ENCODE peak calls at places on chromosomes 6 and 20, in six cellular contexts. One of them, this sample, is unnamed.

GRCh38 chr6:17318435-17319165 is 37.4 kb downstream of the RBM24 start:
- DNase-seq in Caco-2: no peak
- DNase-seq in mammary epithelial cell: no peak
- DNase-seq in skeletal muscle cell: no peak
- DNase-seq in cardiac fibroblast: no peak
- DNase-seq in uterus: no peak
- DNase-seq in this sample: no peak

GRCh38 chr6:157813757-157814455 is 9.1 kb upstream of the SNX9 start:
- DNase-seq in Caco-2: no peak
- DNase-seq in uterus: peak
- DNase-seq in mammary epithelial cell: peak
- DNase-seq in cardiac fibroblast: peak
- DNase-seq in skeletal muscle cell: peak
- DNase-seq in this sample: peak

GRCh38 chr6:33344771-33345697 is 27.5 kb upstream of the ZBTB22 start:
- DNase-seq in uterus: peak
- DNase-seq in cardiac fibroblast: peak
- DNase-seq in skeletal muscle cell: peak
- DNase-seq in mammary epithelial cell: peak
- DNase-seq in Caco-2: peak
- DNase-seq in this sample: peak

GRCh38 chr20:43863821-43864544 is 50.7 kb upstream of the TOX2 start:
- DNase-seq in cardiac fibroblast: no peak
- DNase-seq in Caco-2: no peak
- DNase-seq in skeletal muscle cell: no peak
- DNase-seq in uterus: no peak
- DNase-seq in mammary epithelial cell: no peak
- DNase-seq in this sample: no peak

GRCh38 chr6:30037182-30037788 is 23.8 kb upstream of the POLR1H start:
- DNase-seq in skeletal muscle cell: no peak
- DNase-seq in mammary epithelial cell: peak
- DNase-seq in uterus: no peak
- DNase-seq in cardiac fibroblast: peak
- DNase-seq in Caco-2: peak
- DNase-seq in this sample: peak

GRCh38 chr6:111625511-111626331 is 20.0 kb upstream of the TRAF3IP2 start:
- DNase-seq in cardiac fibroblast: peak
- DNase-seq in mammary epithelial cell: peak
- DNase-seq in Caco-2: no peak
- DNase-seq in uterus: peak
- DNase-seq in skeletal muscle cell: peak
- DNase-seq in this sample: no peak

GRCh38 chr6:81997091-81997926 is 244.8 kb upstream of the TENT5A start:
- DNase-seq in skeletal muscle cell: peak
- DNase-seq in cardiac fibroblast: peak
- DNase-seq in Caco-2: no peak
- DNase-seq in mammary epithelial cell: peak
- DNase-seq in uterus: no peak
- DNase-seq in this sample: peak

GRCh38 chr6:12483712-12484111 is 193.6 kb downstream of the EDN1 start:
- DNase-seq in skeletal muscle cell: peak
- DNase-seq in uterus: no peak
- DNase-seq in cardiac fibroblast: peak
- DNase-seq in mammary epithelial cell: peak
- DNase-seq in Caco-2: no peak
- DNase-seq in this sample: peak

GRCh38 chr6:6583836-6584235 is 4.7 kb upstream of the LY86 start:
- DNase-seq in skeletal muscle cell: no peak
- DNase-seq in uterus: no peak
- DNase-seq in cardiac fibroblast: no peak
- DNase-seq in mammary epithelial cell: no peak
- DNase-seq in Caco-2: no peak
- DNase-seq in this sample: no peak

GRCh38 chr20:62445553-62446340 is 18.4 kb upstream of the RBBP8NL start:
- DNase-seq in mammary epithelial cell: no peak
- DNase-seq in uterus: no peak
- DNase-seq in cardiac fibroblast: no peak
- DNase-seq in Caco-2: no peak
- DNase-seq in skeletal muscle cell: no peak
- DNase-seq in this sample: no peak

GRCh38 chr20:36591854-36592641 is 13.5 kb upstream of the RAB5IF start:
- DNase-seq in cardiac fibroblast: peak
- DNase-seq in uterus: peak
- DNase-seq in mammary epithelial cell: peak
- DNase-seq in skeletal muscle cell: no peak
- DNase-seq in Caco-2: peak
- DNase-seq in this sample: peak

This sample was measured in MCF 10A.